ENCODE peak calls at places on chromosome 2, in nine cellular contexts. U is lower lobe of right lung; X is HAP-1; E is progenitor cell of endocrine pancreas; V is lower leg skin; Q is stimulated activated CD4-positive, alpha-beta T cell treated with anti-CD3 and anti-CD28 coated beads, Interleukin-1b, Interleukin-23, amount 100 ng/mL, for 1 hour; K is activated CD4-positive, alpha-beta T cell treated with anti-CD3 and anti-CD28 coated beads, Interleukin-2, amount 10 ng/mL, durations not matched to agents 7 days and 5 days; I is ELR; L is foreskin fibroblast. N is an unnamed sample.

GRCh38 chr2:143473206-143473605 is 344.0 kb downstream of the ARHGAP15 start:
- DNase-seq in X (no peak), U (no peak), Q (no peak), E (no peak), K (no peak), L (peak), V (no peak), I (peak), N (no peak)

GRCh38 chr2:161995553-161996016 is 78.4 kb downstream of the DPP4 start:
- DNase-seq in L (no peak), I (no peak), E (no peak), U (no peak), V (no peak), X (no peak), Q (no peak), K (peak), N (no peak)

GRCh38 chr2:98445708-98446577 is 1.3 kb downstream of the INPP4A start:
- DNase-seq in L (no peak), E (no peak), X (peak), V (no peak), Q (no peak), K (peak), U (no peak), I (peak), N (peak)

GRCh38 chr2:101775092-101775491 is 77.6 kb downstream of the MAP4K4 start:
- DNase-seq in Q (no peak), X (no peak), K (no peak), I (peak), E (no peak), L (no peak), V (no peak), U (no peak), N (no peak)

GRCh38 chr2:60046529-60046928 is 506.9 kb downstream of the BCL11A start:
- DNase-seq in I (no peak), E (no peak), Q (no peak), L (no peak), K (no peak), V (no peak), X (no peak), U (no peak), N (no peak)

GRCh38 chr2:156340377-156340776 is 7.9 kb upstream of the NR4A2 start:
- DNase-seq in E (no peak), V (no peak), K (no peak), U (no peak), Q (no peak), I (no peak), L (no peak), X (no peak), N (no peak)

GRCh38 chr2:99818842-99819241 is 323.5 kb downstream of the AFF3 start:
- DNase-seq in Q (no peak), K (no peak), L (no peak), U (no peak), V (no peak), I (peak), E (no peak), X (no peak), N (no peak)

GRCh38 chr2:111995148-111995547 is 59.9 kb upstream of the TMEM87B start:
- DNase-seq in V (no peak), U (no peak), Q (no peak), I (no peak), K (no peak), X (no peak), E (no peak), L (no peak), N (no peak)

GRCh38 chr2:171478345-171478744 is 43.9 kb upstream of the CYBRD1 start:
- DNase-seq in Q (no peak), X (no peak), U (no peak), L (no peak), E (no peak), K (no peak), V (no peak), I (peak), N (no peak)

GRCh38 chr2:223537100-223537499 is 65.1 kb downstream of the SCG2 start:
- DNase-seq in U (no peak), E (no peak), X (no peak), Q (no peak), K (no peak), I (no peak), L (no peak), V (no peak), N (no peak)

GRCh38 chr2:239599299-239599698 is 198.5 kb upstream of the HDAC4 start:
- DNase-seq in E (peak), K (no peak), I (no peak), L (no peak), U (peak), X (no peak), Q (no peak), V (peak), N (no peak)

GRCh38 chr2:139281124-139281523 is 500.9 kb upstream of the NXPH2 start:
- DNase-seq in V (no peak), I (no peak), X (no peak), K (no peak), Q (no peak), L (no peak), U (no peak), E (no peak), N (no peak)

GRCh38 chr2:165777522-165778186 is 16.4 kb downstream of the GALNT3 start:
- DNase-seq in E (no peak), X (no peak), U (no peak), Q (no peak), L (no peak), K (peak), V (no peak), I (no peak), N (no peak)

GRCh38 chr2:66405473-66405872 is 29.5 kb upstream of the MEIS1 start:
- DNase-seq in V (no peak), I (no peak), U (no peak), Q (no peak), K (no peak), E (no peak), L (no peak), X (no peak), N (no peak)

GRCh38 chr2:60499651-60500300 is 53.7 kb downstream of the BCL11A start:
- DNase-seq in I (no peak), V (no peak), L (no peak), U (no peak), Q (no peak), E (no peak), X (no peak), K (no peak), N (no peak)

GRCh38 chr2:168904358-168904757 is 3.3 kb downstream of the G6PC2 start:
- DNase-seq in I (no peak), U (no peak), K (no peak), E (no peak), X (no peak), Q (no peak), V (no peak), L (no peak), N (no peak)

GRCh38 chr2:55966431-55967118 is 43.0 kb upstream of the EFEMP1 start:
- DNase-seq in L (no peak), V (peak), U (no peak), E (no peak), I (peak), Q (no peak), K (no peak), X (no peak), N (no peak)

GRCh38 chr2:176536739-176537138 is 267.5 kb downstream of the MTX2 start:
- DNase-seq in Q (no peak), L (no peak), U (no peak), I (no peak), V (no peak), E (no peak), X (no peak), K (no peak), N (no peak)

GRCh38 chr2:140586379-140586778 is 1544.4 kb downstream of the LRP1B start:
- DNase-seq in E (no peak), U (no peak), L (no peak), V (no peak), Q (no peak), X (peak), I (peak), K (no peak), N (peak)

GRCh38 chr2:180196419-180196977 is 189.4 kb upstream of the CWC22 start:
- DNase-seq in E (no peak), X (peak), K (no peak), U (no peak), Q (no peak), L (no peak), V (no peak), I (peak), N (no peak)

GRCh38 chr2:191041418-191042161 is 27.6 kb upstream of the STAT1 start:
- DNase-seq in E (no peak), V (no peak), Q (no peak), X (no peak), K (no peak), L (peak), U (peak), I (peak), N (no peak)

GRCh38 chr2:157217409-157217808 is 40.1 kb upstream of the GALNT5 start:
- DNase-seq in K (no peak), L (no peak), E (no peak), Q (no peak), I (no peak), U (no peak), V (no peak), X (no peak), N (no peak)

GRCh38 chr2:234308073-234308813 is 188.6 kb downstream of the ARL4C start:
- DNase-seq in U (no peak), L (no peak), E (no peak), X (no peak), V (peak), I (peak), K (no peak), Q (no peak), N (no peak)

GRCh38 chr2:26302846-26303245 is 43.1 kb upstream of the SELENOI start:
- DNase-seq in U (no peak), X (no peak), E (no peak), I (no peak), L (no peak), K (no peak), V (no peak), Q (no peak), N (no peak)

GRCh38 chr2:14194233-14194632 is 438.3 kb upstream of the LRATD1 start:
- DNase-seq in I (no peak), X (no peak), V (no peak), L (no peak), U (no peak), Q (no peak), K (no peak), E (no peak), N (no peak)

GRCh38 chr2:61763605-61764034 is 90.2 kb downstream of the FAM161A start:
- DNase-seq in E (no peak), Q (no peak), V (peak), K (no peak), I (peak), U (peak), X (peak), L (peak), N (peak)

GRCh38 chr2:8391584-8391983 is 290.3 kb upstream of the ID2 start:
- DNase-seq in Q (no peak), U (no peak), L (no peak), V (peak), I (no peak), E (no peak), X (no peak), K (no peak), N (no peak)

GRCh38 chr2:12507295-12507694 is 209.4 kb upstream of the TRIB2 start:
- DNase-seq in Q (peak), K (peak), I (peak), L (peak), E (no peak), U (no peak), V (no peak), X (no peak), N (no peak)

GRCh38 chr2:203427061-203427460 is 98.9 kb downstream of the ABI2 start:
- DNase-seq in X (no peak), U (no peak), V (no peak), Q (no peak), E (no peak), L (peak), I (peak), K (no peak), N (no peak)

GRCh38 chr2:236731767-236732580 is 162.3 kb downstream of the ACKR3 start:
- DNase-seq in V (peak), U (no peak), Q (no peak), E (no peak), L (no peak), K (no peak), I (peak), X (no peak), N (peak)

N was measured in SK-N-DZ.